ENCODE peak calls at places on chromosomes 2 and 18, in six cellular contexts. One of them, this sample, is unnamed. For H3K9me3, the result is how much of the 10 kb centered on the place peaks cover.

GRCh38 chr2:241190291-241190981 is 2.0 kb downstream of the ANO7 start:
- DNase-seq in K562: no peak
- DNase-seq in aorta: no peak
- DNase-seq in CD8-positive, alpha-beta T cell: no peak
- DNase-seq in naive thymus-derived CD4-positive, alpha-beta T cell: no peak
- DNase-seq in left ventricle myocardium inferior: no peak
- DNase-seq in this sample: no peak

GRCh38 chr2:157837851-157838441 is 38.2 kb downstream of the ACVR1 start:
- DNase-seq in K562: no peak
- DNase-seq in aorta: no peak
- DNase-seq in CD8-positive, alpha-beta T cell: no peak
- DNase-seq in naive thymus-derived CD4-positive, alpha-beta T cell: no peak
- DNase-seq in left ventricle myocardium inferior: peak
- DNase-seq in this sample: no peak

GRCh38 chr2:36455011-36455410 is 99.4 kb downstream of the CRIM1 start:
- DNase-seq in K562: no peak
- DNase-seq in aorta: no peak
- DNase-seq in CD8-positive, alpha-beta T cell: no peak
- DNase-seq in naive thymus-derived CD4-positive, alpha-beta T cell: no peak
- DNase-seq in left ventricle myocardium inferior: no peak
- DNase-seq in this sample: no peak

GRCh38 chr18:34492652-34493051 is 217.4 kb upstream of the DTNA start:
- DNase-seq in K562: no peak
- DNase-seq in aorta: no peak
- DNase-seq in CD8-positive, alpha-beta T cell: no peak
- DNase-seq in naive thymus-derived CD4-positive, alpha-beta T cell: no peak
- DNase-seq in left ventricle myocardium inferior: no peak
- DNase-seq in this sample: no peak

GRCh38 chr18:10162340-10162739 is 248.5 kb downstream of the VAPA start:
- DNase-seq in K562: no peak
- DNase-seq in aorta: no peak
- DNase-seq in CD8-positive, alpha-beta T cell: no peak
- DNase-seq in naive thymus-derived CD4-positive, alpha-beta T cell: no peak
- DNase-seq in left ventricle myocardium inferior: no peak
- DNase-seq in this sample: no peak

GRCh38 chr2:143758629-143759330 is 629.6 kb downstream of the ARHGAP15 start:
- DNase-seq in K562: no peak
- DNase-seq in aorta: no peak
- DNase-seq in CD8-positive, alpha-beta T cell: no peak
- DNase-seq in naive thymus-derived CD4-positive, alpha-beta T cell: no peak
- DNase-seq in left ventricle myocardium inferior: no peak
- DNase-seq in this sample: no peak

GRCh38 chr18:48216639-48217280 is 192.4 kb downstream of the ZBTB7C start:
- DNase-seq in K562: no peak
- DNase-seq in aorta: no peak
- DNase-seq in CD8-positive, alpha-beta T cell: no peak
- DNase-seq in naive thymus-derived CD4-positive, alpha-beta T cell: no peak
- DNase-seq in left ventricle myocardium inferior: no peak
- DNase-seq in this sample: no peak

GRCh38 chr18:9449580-9449979 is 25.7 kb upstream of the RALBP1 start:
- DNase-seq in K562: no peak
- DNase-seq in aorta: no peak
- DNase-seq in CD8-positive, alpha-beta T cell: no peak
- DNase-seq in naive thymus-derived CD4-positive, alpha-beta T cell: no peak
- DNase-seq in left ventricle myocardium inferior: no peak
- DNase-seq in this sample: no peak

GRCh38 chr2:225041210-225041870 is 928 bp downstream of the DOCK10 start:
- DNase-seq in K562: no peak
- DNase-seq in aorta: peak
- DNase-seq in CD8-positive, alpha-beta T cell: peak
- DNase-seq in naive thymus-derived CD4-positive, alpha-beta T cell: peak
- DNase-seq in left ventricle myocardium inferior: no peak
- DNase-seq in this sample: peak

GRCh38 chr2:137228566-137228965 is 463.2 kb downstream of the THSD7B start:
- DNase-seq in K562: no peak
- DNase-seq in aorta: no peak
- DNase-seq in CD8-positive, alpha-beta T cell: no peak
- DNase-seq in naive thymus-derived CD4-positive, alpha-beta T cell: no peak
- DNase-seq in left ventricle myocardium inferior: no peak
- DNase-seq in this sample: no peak

GRCh38 chr2:47076586-47077441 is 78.3 kb downstream of the STPG4 start:
- DNase-seq in K562: no peak
- DNase-seq in aorta: peak
- DNase-seq in CD8-positive, alpha-beta T cell: no peak
- DNase-seq in naive thymus-derived CD4-positive, alpha-beta T cell: no peak
- DNase-seq in left ventricle myocardium inferior: no peak
- DNase-seq in this sample: no peak

GRCh38 chr2:239801404-239802100 is 223.6 kb downstream of the NDUFA10 start:
- DNase-seq in K562: no peak
- DNase-seq in aorta: no peak
- DNase-seq in CD8-positive, alpha-beta T cell: no peak
- DNase-seq in naive thymus-derived CD4-positive, alpha-beta T cell: no peak
- DNase-seq in left ventricle myocardium inferior: no peak
- DNase-seq in this sample: no peak

GRCh38 chr18:10481831-10482230 is 27.4 kb downstream of the APCDD1 start:
- DNase-seq in K562: no peak
- DNase-seq in aorta: no peak
- DNase-seq in CD8-positive, alpha-beta T cell: no peak
- DNase-seq in naive thymus-derived CD4-positive, alpha-beta T cell: no peak
- DNase-seq in left ventricle myocardium inferior: no peak
- DNase-seq in this sample: no peak

GRCh38 chr2:158936978-158937377 is 31.5 kb upstream of the TANC1 start:
- DNase-seq in K562: no peak
- DNase-seq in aorta: no peak
- DNase-seq in CD8-positive, alpha-beta T cell: no peak
- DNase-seq in naive thymus-derived CD4-positive, alpha-beta T cell: no peak
- DNase-seq in left ventricle myocardium inferior: no peak
- DNase-seq in this sample: no peak

GRCh38 chr2:201854841-201855240 is 48.5 kb downstream of the CDK15 start:
- DNase-seq in K562: no peak
- DNase-seq in aorta: no peak
- DNase-seq in CD8-positive, alpha-beta T cell: no peak
- DNase-seq in naive thymus-derived CD4-positive, alpha-beta T cell: no peak
- DNase-seq in left ventricle myocardium inferior: no peak
- DNase-seq in this sample: no peak

GRCh38 chr2:150280255-150280654 is 207.2 kb downstream of the RND3 start:
- DNase-seq in K562: no peak
- DNase-seq in aorta: no peak
- DNase-seq in CD8-positive, alpha-beta T cell: no peak
- DNase-seq in naive thymus-derived CD4-positive, alpha-beta T cell: no peak
- DNase-seq in left ventricle myocardium inferior: no peak
- DNase-seq in this sample: no peak

GRCh38 chr2:8312221-8312620 is 369.6 kb upstream of the ID2 start:
- DNase-seq in K562: no peak
- DNase-seq in aorta: no peak
- DNase-seq in CD8-positive, alpha-beta T cell: no peak
- DNase-seq in naive thymus-derived CD4-positive, alpha-beta T cell: no peak
- DNase-seq in left ventricle myocardium inferior: no peak
- DNase-seq in this sample: no peak

GRCh38 chr2:211401328-211401727 is 844.9 kb downstream of the CPS1 start:
- DNase-seq in K562: no peak
- DNase-seq in aorta: no peak
- DNase-seq in CD8-positive, alpha-beta T cell: no peak
- DNase-seq in naive thymus-derived CD4-positive, alpha-beta T cell: no peak
- DNase-seq in left ventricle myocardium inferior: no peak
- DNase-seq in this sample: no peak

GRCh38 chr2:229164545-229165249 is 106.4 kb downstream of the PID1 start:
- DNase-seq in K562: no peak
- DNase-seq in aorta: no peak
- DNase-seq in CD8-positive, alpha-beta T cell: no peak
- DNase-seq in naive thymus-derived CD4-positive, alpha-beta T cell: no peak
- DNase-seq in left ventricle myocardium inferior: no peak
- DNase-seq in this sample: no peak

GRCh38 chr2:179837408-179837807 is 24.0 kb downstream of the ZNF385B start:
- DNase-seq in K562: no peak
- DNase-seq in aorta: no peak
- DNase-seq in CD8-positive, alpha-beta T cell: no peak
- DNase-seq in naive thymus-derived CD4-positive, alpha-beta T cell: no peak
- DNase-seq in left ventricle myocardium inferior: no peak
- DNase-seq in this sample: no peak

GRCh38 chr2:148893906-148894305 is 18.9 kb downstream of the KIF5C start:
- DNase-seq in K562: no peak
- DNase-seq in aorta: no peak
- DNase-seq in CD8-positive, alpha-beta T cell: no peak
- DNase-seq in naive thymus-derived CD4-positive, alpha-beta T cell: no peak
- DNase-seq in left ventricle myocardium inferior: no peak
- DNase-seq in this sample: no peak

GRCh38 chr2:96924775-96925747 is 55.2 kb upstream of the SEMA4C start:
- DNase-seq in K562: no peak
- DNase-seq in aorta: peak
- DNase-seq in CD8-positive, alpha-beta T cell: peak
- DNase-seq in naive thymus-derived CD4-positive, alpha-beta T cell: peak
- DNase-seq in left ventricle myocardium inferior: no peak
- DNase-seq in this sample: peak

GRCh38 chr2:60957224-60957623 is 60.3 kb upstream of the PEX13 start:
- DNase-seq in K562: no peak
- DNase-seq in aorta: no peak
- DNase-seq in CD8-positive, alpha-beta T cell: no peak
- DNase-seq in naive thymus-derived CD4-positive, alpha-beta T cell: no peak
- DNase-seq in left ventricle myocardium inferior: no peak
- DNase-seq in this sample: no peak

GRCh38 chr18:23226386-23226785 is 91.1 kb downstream of the CABLES1 start:
- DNase-seq in K562: no peak
- DNase-seq in aorta: no peak
- DNase-seq in CD8-positive, alpha-beta T cell: no peak
- DNase-seq in naive thymus-derived CD4-positive, alpha-beta T cell: no peak
- DNase-seq in left ventricle myocardium inferior: no peak
- DNase-seq in this sample: no peak

GRCh38 chr2:184695-185094 is 79.1 kb downstream of the SH3YL1 start:
- DNase-seq in K562: no peak
- DNase-seq in aorta: no peak
- DNase-seq in CD8-positive, alpha-beta T cell: no peak
- DNase-seq in naive thymus-derived CD4-positive, alpha-beta T cell: no peak
- DNase-seq in left ventricle myocardium inferior: no peak
- DNase-seq in this sample: no peak

GRCh38 chr2:191311-192190 is 72.3 kb downstream of the SH3YL1 start:
- DNase-seq in K562: no peak
- DNase-seq in aorta: no peak
- DNase-seq in CD8-positive, alpha-beta T cell: no peak
- DNase-seq in naive thymus-derived CD4-positive, alpha-beta T cell: no peak
- DNase-seq in left ventricle myocardium inferior: no peak
- DNase-seq in this sample: no peak

GRCh38 chr2:182509-183122 is 81.2 kb downstream of the SH3YL1 start:
- DNase-seq in K562: no peak
- DNase-seq in aorta: no peak
- DNase-seq in CD8-positive, alpha-beta T cell: no peak
- DNase-seq in naive thymus-derived CD4-positive, alpha-beta T cell: no peak
- DNase-seq in left ventricle myocardium inferior: no peak
- DNase-seq in this sample: no peak

GRCh38 chr2:185221-185620 is 78.6 kb downstream of the SH3YL1 start:
- DNase-seq in K562: no peak
- DNase-seq in aorta: no peak
- DNase-seq in CD8-positive, alpha-beta T cell: no peak
- DNase-seq in naive thymus-derived CD4-positive, alpha-beta T cell: no peak
- DNase-seq in left ventricle myocardium inferior: no peak
- DNase-seq in this sample: no peak

GRCh38 chr2:187825-188224 is 76.0 kb downstream of the SH3YL1 start:
- DNase-seq in K562: no peak
- DNase-seq in aorta: no peak
- DNase-seq in CD8-positive, alpha-beta T cell: no peak
- DNase-seq in naive thymus-derived CD4-positive, alpha-beta T cell: no peak
- DNase-seq in left ventricle myocardium inferior: no peak
- DNase-seq in this sample: no peak
- H3K9me3 ChIP-seq in K562: under half
- H3K9me3 ChIP-seq in aorta: under half
- H3K9me3 ChIP-seq in CD8-positive, alpha-beta T cell: under half
- H3K9me3 ChIP-seq in naive thymus-derived CD4-positive, alpha-beta T cell: under half
- H3K9me3 ChIP-seq in left ventricle myocardium inferior: under half
- H3K9me3 ChIP-seq in this sample: under half

GRCh38 chr18:78912862-78913261 is 66.8 kb upstream of the SALL3 start:
- DNase-seq in K562: no peak
- DNase-seq in aorta: no peak
- DNase-seq in CD8-positive, alpha-beta T cell: no peak
- DNase-seq in naive thymus-derived CD4-positive, alpha-beta T cell: no peak
- DNase-seq in left ventricle myocardium inferior: no peak
- DNase-seq in this sample: no peak
- H3K9me3 ChIP-seq in K562: under half
- H3K9me3 ChIP-seq in aorta: under half
- H3K9me3 ChIP-seq in CD8-positive, alpha-beta T cell: under half
- H3K9me3 ChIP-seq in naive thymus-derived CD4-positive, alpha-beta T cell: under half
- H3K9me3 ChIP-seq in left ventricle myocardium inferior: under half
- H3K9me3 ChIP-seq in this sample: under half

DNA sequence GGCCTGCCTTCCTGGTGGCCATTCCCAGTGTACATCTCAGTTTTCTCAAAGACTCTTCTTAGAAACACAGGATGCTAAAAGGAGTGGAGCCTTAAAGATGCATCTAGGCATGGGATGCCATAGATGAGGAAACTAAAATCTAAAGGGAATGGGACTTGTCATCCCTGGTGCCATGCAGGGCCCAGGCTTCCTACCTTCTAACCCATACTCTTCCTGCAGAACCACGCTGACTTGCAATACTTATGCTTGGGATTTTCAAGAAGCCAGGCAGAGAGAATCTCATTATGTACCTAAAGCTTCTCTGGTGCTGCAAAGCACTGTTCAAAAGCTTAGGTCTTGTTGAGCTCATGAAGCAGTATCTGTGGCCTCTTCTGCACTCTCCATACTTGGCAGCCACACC is 329.1 kb downstream of the CYRIA start:
- DNase-seq in K562: no peak
- DNase-seq in aorta: no peak
- DNase-seq in CD8-positive, alpha-beta T cell: no peak
- DNase-seq in naive thymus-derived CD4-positive, alpha-beta T cell: no peak
- DNase-seq in left ventricle myocardium inferior: no peak
- DNase-seq in this sample: no peak
- H3K9me3 ChIP-seq in K562: under half
- H3K9me3 ChIP-seq in aorta: under half
- H3K9me3 ChIP-seq in CD8-positive, alpha-beta T cell: under half
- H3K9me3 ChIP-seq in naive thymus-derived CD4-positive, alpha-beta T cell: under half
- H3K9me3 ChIP-seq in left ventricle myocardium inferior: under half
- H3K9me3 ChIP-seq in this sample: under half

DNA sequence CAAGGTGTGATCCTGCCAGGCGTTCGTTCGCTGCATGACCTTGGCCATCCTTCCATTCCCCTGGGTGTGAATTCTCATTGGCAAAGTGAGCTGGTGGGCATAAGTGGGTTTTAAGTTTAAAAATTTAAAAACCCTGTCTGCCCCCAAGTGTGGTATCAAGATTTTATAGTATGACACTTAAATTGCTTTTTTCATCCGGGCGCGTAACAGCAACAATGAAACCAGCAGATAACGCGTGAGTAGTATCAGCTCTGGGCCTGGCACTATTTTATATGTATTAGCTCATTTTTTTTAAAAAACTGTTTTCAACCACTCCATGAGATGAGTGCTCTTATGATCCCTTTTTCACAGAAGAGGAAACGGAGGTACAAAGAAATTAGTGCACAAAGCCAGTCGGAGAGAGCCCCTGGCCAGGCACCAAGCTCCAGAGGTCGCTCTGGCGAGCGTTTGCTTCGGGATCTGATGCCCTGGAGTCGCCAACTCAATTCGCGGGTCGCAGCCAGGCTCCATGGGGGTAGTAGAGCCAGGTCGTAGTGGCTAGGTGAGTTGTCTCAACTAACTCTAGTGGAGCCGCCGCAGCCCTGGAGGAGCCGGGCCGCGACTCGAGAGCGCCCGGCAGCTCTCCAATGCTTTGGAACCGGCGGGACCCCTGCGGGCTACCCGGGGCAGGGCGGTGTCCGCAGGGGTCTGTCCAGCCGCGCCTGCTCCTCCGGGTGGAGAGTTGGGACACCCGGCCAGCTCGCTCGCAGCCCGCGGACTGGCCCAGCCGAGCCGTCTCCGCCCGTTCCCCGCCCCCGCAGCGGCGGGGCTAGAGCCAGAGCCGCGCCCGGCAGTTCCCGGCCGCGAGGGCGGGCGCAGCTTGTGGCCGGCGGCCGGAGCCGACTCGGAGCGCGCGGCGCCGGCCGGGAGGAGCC is at the start of gene IL1R1:
- DNase-seq in K562: peak
- DNase-seq in aorta: peak
- DNase-seq in CD8-positive, alpha-beta T cell: no peak
- DNase-seq in naive thymus-derived CD4-positive, alpha-beta T cell: no peak
- DNase-seq in left ventricle myocardium inferior: peak
- DNase-seq in this sample: no peak
- H3K9me3 ChIP-seq in K562: under half
- H3K9me3 ChIP-seq in aorta: under half
- H3K9me3 ChIP-seq in CD8-positive, alpha-beta T cell: under half
- H3K9me3 ChIP-seq in naive thymus-derived CD4-positive, alpha-beta T cell: under half
- H3K9me3 ChIP-seq in left ventricle myocardium inferior: under half
- H3K9me3 ChIP-seq in this sample: under half

This sample was measured in CD4-positive, alpha-beta memory T cell.